ENCODE peak calls at places on chromosomes 1 and 21, in five cellular contexts. K is uterus; E is CD8-positive, alpha-beta memory T cell; J is psoas muscle; Z is lower lobe of right lung. D is an unnamed sample.

GRCh38 chr21:39874759-39875158 is 7.5 kb downstream of the PCP4 start:
- DNase-seq in E (no peak), K (no peak), Z (no peak), J (no peak), D (no peak)

GRCh38 chr1:235984041-235984820 is 80.7 kb downstream of the NID1 start:
- DNase-seq in J (no peak), K (no peak), Z (no peak), E (no peak), D (no peak)

GRCh38 chr1:227869281-227869842 is 53.9 kb downstream of the PRSS38 start:
- DNase-seq in E (no peak), Z (no peak), K (no peak), J (no peak), D (no peak)

GRCh38 chr1:177648138-177648537 is 321.7 kb downstream of the SEC16B start:
- DNase-seq in K (no peak), J (no peak), Z (no peak), E (no peak), D (no peak)

GRCh38 chr1:174433451-174433850 is 14.3 kb upstream of the GPR52 start:
- DNase-seq in E (no peak), J (no peak), K (no peak), Z (no peak), D (no peak)

GRCh38 chr1:87291107-87291506 is 37.6 kb upstream of the LMO4 start:
- DNase-seq in E (no peak), Z (no peak), K (no peak), J (no peak), D (no peak)

GRCh38 chr1:3237570-3237969 is 168.6 kb downstream of the PRDM16 start:
- DNase-seq in J (no peak), E (no peak), K (no peak), Z (no peak), D (no peak)

GRCh38 chr1:29235955-29236742 is at the start of gene PTPRU:
- DNase-seq in E (peak; percentile 72), Z (peak; percentile 88), J (peak; percentile 81), K (peak; percentile 87), D (peak; percentile 95)

GRCh38 chr1:182087304-182087703 is 25.8 kb upstream of the ZNF648 start:
- DNase-seq in K (no peak), J (no peak), Z (no peak), E (no peak), D (no peak)

GRCh38 chr1:154157520-154158306 is 2.8 kb upstream of the NUP210L start:
- DNase-seq in E (peak; percentile 81), Z (no peak), K (no peak), J (no peak), D (no peak)

GRCh38 chr1:177432897-177433296 is 262.1 kb downstream of the BRINP2 start:
- DNase-seq in Z (no peak), J (no peak), K (no peak), E (no peak), D (no peak)

GRCh38 chr1:198423701-198424100 is 116.8 kb downstream of the ATP6V1G3 start:
- DNase-seq in Z (no peak), J (no peak), K (no peak), E (no peak), D (no peak)

GRCh38 chr1:174550296-174550695 is 102.5 kb downstream of the GPR52 start:
- DNase-seq in K (no peak), J (no peak), Z (no peak), E (no peak), D (no peak)

GRCh38 chr1:12150456-12151200 is 16.2 kb upstream of the TNFRSF1B start:
- DNase-seq in J (no peak), E (peak; percentile 50), K (no peak), Z (no peak), D (no peak)

GRCh38 chr1:17441265-17441992 is 2.0 kb upstream of the RCC2 start:
- DNase-seq in E (no peak), K (no peak), J (no peak), Z (no peak), D (no peak)

GRCh38 chr1:226420860-226421259 is 13.0 kb upstream of the PARP1 start:
- DNase-seq in E (no peak), K (no peak), J (no peak), Z (no peak), D (no peak)

GRCh38 chr1:100539836-100540536 is 2.0 kb downstream of the GPR88 start:
- DNase-seq in Z (peak; percentile 52), K (no peak), J (peak; percentile 23), E (no peak), D (peak; percentile 78)

GRCh38 chr1:203090667-203091320 is 5.0 kb upstream of the MYOG start:
- DNase-seq in J (no peak), K (no peak), Z (no peak), E (no peak), D (no peak)

GRCh38 chr1:162070094-162070748 is 730 bp downstream of the NOS1AP start:
- DNase-seq in E (peak; percentile 5), K (peak; percentile 15), Z (peak; percentile 50), J (no peak), D (no peak)

GRCh38 chr1:214537872-214538473 is 13.4 kb downstream of the PTPN14 start:
- DNase-seq in Z (no peak), K (no peak), E (no peak), J (no peak), D (no peak)

GRCh38 chr1:208616776-208617175 is 372.6 kb upstream of the PLXNA2 start:
- DNase-seq in E (no peak), Z (no peak), K (no peak), J (no peak), D (no peak)

GRCh38 chr21:27422435-27422834 is 455.5 kb upstream of the ADAMTS5 start:
- DNase-seq in E (no peak), K (no peak), J (no peak), Z (no peak), D (no peak)
- H3K9me3 ChIP-seq in E (no peaks in the 10 kb centered on the region), K (peaks cover 4% of the 10 kb centered on the region), J (no peaks in the 10 kb centered on the region), Z (no peaks in the 10 kb centered on the region), D (no peaks in the 10 kb centered on the region)

DNA sequence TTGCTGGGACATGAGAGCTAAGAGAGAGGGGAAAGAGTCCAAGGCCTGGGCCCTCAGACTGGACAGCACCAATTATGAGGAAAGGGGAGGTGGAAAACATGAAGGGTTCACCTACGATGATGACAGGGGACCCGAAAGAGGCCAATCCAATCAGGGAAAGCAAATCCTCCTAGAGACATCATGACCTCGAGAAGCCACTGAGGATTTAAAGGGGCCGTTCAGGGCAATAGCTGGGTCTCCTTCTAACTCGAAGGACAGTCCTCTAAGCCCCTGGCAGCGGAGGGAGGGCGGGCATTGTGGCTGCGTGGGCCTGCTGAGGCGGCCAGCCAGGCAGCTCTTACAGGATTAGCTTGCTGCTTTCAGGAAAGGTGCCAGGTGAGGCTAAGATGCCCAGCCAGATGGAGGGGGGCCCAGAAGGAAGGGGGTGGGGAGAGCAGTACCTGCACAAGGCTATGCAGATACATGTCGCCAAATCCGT is 7.4 kb downstream of the MEF2D start:
- DNase-seq in J (no peak), Z (no peak), K (no peak), E (no peak), D (no peak)
- H3K4me3 ChIP-seq in J (peak overlapping the region; percentile 98), Z (peak overlapping the region; percentile 25), K (no peak overlapping the region), E (no peak overlapping the region), D (no peak overlapping the region)

GRCh38 chr21:42490735-42491134 is 5.3 kb downstream of the RSPH1 start:
- DNase-seq in Z (no peak), J (no peak), K (no peak), E (no peak), D (no peak)
- H3K27ac ChIP-seq in Z (no peak overlapping the region), J (no peak overlapping the region), K (no peak overlapping the region), E (no peak overlapping the region), D (no peak overlapping the region)

DNA sequence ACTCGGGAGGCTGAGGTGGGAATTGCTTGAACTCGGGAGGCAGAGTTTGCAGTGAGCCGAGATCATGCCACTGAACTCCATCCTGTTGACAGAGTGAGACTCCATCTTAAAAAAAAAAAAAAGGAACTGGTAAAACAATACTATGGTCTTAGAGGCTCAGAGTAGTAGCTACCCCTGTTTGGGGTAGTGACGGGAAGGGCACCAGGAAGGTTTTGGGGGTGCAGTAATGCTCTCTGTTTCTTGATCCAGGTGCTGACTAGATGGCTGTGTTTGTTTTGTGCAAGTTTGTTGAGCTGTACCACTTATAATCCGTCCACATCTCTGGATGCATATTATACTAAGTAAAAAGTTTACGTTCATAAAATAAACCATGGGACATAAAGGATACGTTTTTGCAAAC is 765.8 kb upstream of the TPTE start:
- DNase-seq in J (no peak), E (no peak), Z (no peak), K (no peak), D (no peak)
- H3K9me3 ChIP-seq in J (peaks cover 3% of the 10 kb centered on the region), E (no peaks in the 10 kb centered on the region), Z (peaks cover 4% of the 10 kb centered on the region), K (no peaks in the 10 kb centered on the region), D (no peaks in the 10 kb centered on the region)

DNA sequence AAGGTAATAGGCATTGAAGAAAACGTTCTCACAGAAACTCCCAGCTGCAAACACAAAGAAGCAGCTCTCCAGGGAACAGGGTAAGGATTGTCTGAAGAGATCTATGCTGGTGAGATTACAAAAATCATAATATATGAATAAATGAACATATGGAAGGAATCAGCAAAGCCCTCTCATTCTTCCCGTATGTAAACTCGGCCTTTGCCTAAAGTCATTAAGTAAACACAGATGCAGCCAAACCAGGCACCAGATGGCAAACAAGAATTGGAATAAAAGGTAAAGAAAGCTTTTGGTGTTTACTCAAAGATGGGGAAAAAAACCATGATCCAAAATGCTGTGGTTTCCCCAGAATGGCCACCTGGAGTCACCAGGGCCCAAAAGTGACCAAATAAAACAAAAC is 76.6 kb upstream of the HOOK1 start:
- DNase-seq in K (no peak), J (no peak), Z (no peak), E (no peak), D (no peak)
- H3K4me3 ChIP-seq in K (no peak overlapping the region), J (no peak overlapping the region), Z (no peak overlapping the region), E (no peak overlapping the region), D (no peak overlapping the region)